ENCODE peak calls at places on chromosomes 13 and 19, in seven cellular contexts. One of them, this sample, is unnamed.

GRCh38 chr13:32016631-32017030 is 14.9 kb upstream of the FRY start:
- DNase-seq in PC-3: no peak
- DNase-seq in CD8-positive, alpha-beta T cell: no peak
- DNase-seq in A549: no peak
- DNase-seq in right atrium auricular region: no peak
- DNase-seq in adrenal gland: no peak
- DNase-seq in CD4-positive, CD25-positive, alpha-beta regulatory T cell: no peak
- DNase-seq in this sample: no peak

GRCh38 chr19:50051964-50052363 is 26.2 kb downstream of the ZNF473 start:
- DNase-seq in CD4-positive, CD25-positive, alpha-beta regulatory T cell: no peak
- DNase-seq in CD8-positive, alpha-beta T cell: no peak
- DNase-seq in A549: no peak
- DNase-seq in adrenal gland: no peak
- DNase-seq in PC-3: no peak
- DNase-seq in right atrium auricular region: no peak
- DNase-seq in this sample: no peak

GRCh38 chr13:39781381-39781780 is 125.9 kb downstream of the COG6 start:
- DNase-seq in CD4-positive, CD25-positive, alpha-beta regulatory T cell: no peak
- DNase-seq in PC-3: no peak
- DNase-seq in A549: no peak
- DNase-seq in adrenal gland: no peak
- DNase-seq in CD8-positive, alpha-beta T cell: no peak
- DNase-seq in right atrium auricular region: no peak
- DNase-seq in this sample: no peak

GRCh38 chr19:57248646-57249045 is 8.2 kb downstream of the ZNF805 start:
- DNase-seq in adrenal gland: no peak
- DNase-seq in right atrium auricular region: no peak
- DNase-seq in CD4-positive, CD25-positive, alpha-beta regulatory T cell: no peak
- DNase-seq in A549: no peak
- DNase-seq in CD8-positive, alpha-beta T cell: no peak
- DNase-seq in PC-3: no peak
- DNase-seq in this sample: no peak

GRCh38 chr13:97448503-97449251 is 14.7 kb downstream of the RAP2A start:
- DNase-seq in PC-3: no peak
- DNase-seq in A549: no peak
- DNase-seq in CD8-positive, alpha-beta T cell: no peak
- DNase-seq in adrenal gland: no peak
- DNase-seq in CD4-positive, CD25-positive, alpha-beta regulatory T cell: no peak
- DNase-seq in right atrium auricular region: no peak
- DNase-seq in this sample: no peak

GRCh38 chr19:13024126-13024957 is 29.1 kb downstream of the NFIX start:
- DNase-seq in adrenal gland: no peak
- DNase-seq in A549: no peak
- DNase-seq in CD4-positive, CD25-positive, alpha-beta regulatory T cell: no peak
- DNase-seq in CD8-positive, alpha-beta T cell: no peak
- DNase-seq in right atrium auricular region: no peak
- DNase-seq in PC-3: peak; percentile 55
- DNase-seq in this sample: no peak

GRCh38 chr13:93144031-93144430 is 82.6 kb upstream of the GPC6 start:
- DNase-seq in A549: no peak
- DNase-seq in CD8-positive, alpha-beta T cell: no peak
- DNase-seq in adrenal gland: no peak
- DNase-seq in right atrium auricular region: no peak
- DNase-seq in PC-3: no peak
- DNase-seq in CD4-positive, CD25-positive, alpha-beta regulatory T cell: no peak
- DNase-seq in this sample: no peak

GRCh38 chr19:38544569-38545315 is 73.0 kb downstream of the MAP4K1 start:
- DNase-seq in CD4-positive, CD25-positive, alpha-beta regulatory T cell: no peak
- DNase-seq in A549: no peak
- DNase-seq in PC-3: no peak
- DNase-seq in adrenal gland: no peak
- DNase-seq in CD8-positive, alpha-beta T cell: no peak
- DNase-seq in right atrium auricular region: no peak
- DNase-seq in this sample: no peak

GRCh38 chr13:45196622-45197021 is 4.2 kb downstream of the KCTD4 start:
- DNase-seq in A549: no peak
- DNase-seq in CD4-positive, CD25-positive, alpha-beta regulatory T cell: no peak
- DNase-seq in adrenal gland: peak; percentile 23
- DNase-seq in CD8-positive, alpha-beta T cell: no peak
- DNase-seq in PC-3: peak; percentile 63
- DNase-seq in right atrium auricular region: no peak
- DNase-seq in this sample: no peak

GRCh38 chr19:10107254-10107653 is 1.1 kb downstream of the PPAN start:
- DNase-seq in CD4-positive, CD25-positive, alpha-beta regulatory T cell: no peak
- DNase-seq in right atrium auricular region: no peak
- DNase-seq in PC-3: no peak
- DNase-seq in adrenal gland: no peak
- DNase-seq in A549: no peak
- DNase-seq in CD8-positive, alpha-beta T cell: no peak
- DNase-seq in this sample: no peak
- H3K4me3 ChIP-seq in CD4-positive, CD25-positive, alpha-beta regulatory T cell: peak overlapping the region; percentile 69
- H3K4me3 ChIP-seq in right atrium auricular region: peak overlapping the region; percentile 88
- H3K4me3 ChIP-seq in PC-3: peak overlapping the region; percentile 88
- H3K4me3 ChIP-seq in adrenal gland: no peak overlapping the region
- H3K4me3 ChIP-seq in A549: peak overlapping the region; percentile 97
- H3K4me3 ChIP-seq in CD8-positive, alpha-beta T cell: peak overlapping the region; percentile 74
- H3K4me3 ChIP-seq in this sample: peak overlapping the region; percentile 63

DNA sequence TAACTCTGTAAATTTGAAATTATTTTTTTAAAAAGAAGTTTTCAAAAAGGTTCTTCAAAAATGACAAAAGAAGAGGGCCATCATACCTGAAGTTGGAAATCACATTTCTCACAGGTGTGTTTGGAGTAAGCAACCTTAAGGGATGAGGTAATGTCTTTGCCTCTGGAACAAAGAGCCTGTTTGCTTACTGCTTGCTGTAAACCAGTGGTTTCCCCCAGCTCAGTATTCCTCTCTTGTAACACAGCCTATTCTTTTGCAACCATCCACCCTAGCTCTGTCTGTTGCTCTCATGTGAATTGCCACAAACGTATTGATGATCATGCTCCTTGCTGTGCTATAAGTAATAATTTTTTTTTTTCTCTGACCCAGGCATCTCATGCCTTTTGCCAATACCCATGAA is 38.1 kb downstream of the UCHL3 start:
- DNase-seq in A549: no peak
- DNase-seq in PC-3: no peak
- DNase-seq in CD4-positive, CD25-positive, alpha-beta regulatory T cell: no peak
- DNase-seq in CD8-positive, alpha-beta T cell: no peak
- DNase-seq in right atrium auricular region: no peak
- DNase-seq in adrenal gland: no peak
- DNase-seq in this sample: no peak
- H3K27ac ChIP-seq in A549: no peak overlapping the region
- H3K27ac ChIP-seq in PC-3: no peak overlapping the region
- H3K27ac ChIP-seq in CD4-positive, CD25-positive, alpha-beta regulatory T cell: no peak overlapping the region
- H3K27ac ChIP-seq in CD8-positive, alpha-beta T cell: no peak overlapping the region
- H3K27ac ChIP-seq in right atrium auricular region: no peak overlapping the region
- H3K27ac ChIP-seq in adrenal gland: no peak overlapping the region
- H3K27ac ChIP-seq in this sample: no peak overlapping the region

GRCh38 chr19:1241417-1242095 is at the start of gene ATP5F1D:
- DNase-seq in CD4-positive, CD25-positive, alpha-beta regulatory T cell: peak; percentile 95
- DNase-seq in CD8-positive, alpha-beta T cell: peak; percentile 84
- DNase-seq in PC-3: peak; percentile 92
- DNase-seq in adrenal gland: peak; percentile 95
- DNase-seq in right atrium auricular region: peak; percentile 92
- DNase-seq in A549: peak; percentile 94
- DNase-seq in this sample: peak; percentile 96

GRCh38 chr19:1239420-1239795 is 1.6 kb upstream of the CBARP start:
- DNase-seq in CD8-positive, alpha-beta T cell: no peak
- DNase-seq in adrenal gland: no peak
- DNase-seq in PC-3: no peak
- DNase-seq in CD4-positive, CD25-positive, alpha-beta regulatory T cell: no peak
- DNase-seq in A549: no peak
- DNase-seq in right atrium auricular region: no peak
- DNase-seq in this sample: no peak

GRCh38 chr19:1239796-1240737 is 1.5 kb upstream of the ATP5F1D start:
- DNase-seq in A549: peak; percentile 87
- DNase-seq in PC-3: peak; percentile 80
- DNase-seq in CD8-positive, alpha-beta T cell: peak; percentile 86
- DNase-seq in right atrium auricular region: peak; percentile 88
- DNase-seq in CD4-positive, CD25-positive, alpha-beta regulatory T cell: peak; percentile 87
- DNase-seq in adrenal gland: peak; percentile 93
- DNase-seq in this sample: peak; percentile 92

GRCh38 chr19:1238373-1239303 is 833 bp upstream of the CBARP start:
- DNase-seq in A549: no peak
- DNase-seq in CD4-positive, CD25-positive, alpha-beta regulatory T cell: no peak
- DNase-seq in right atrium auricular region: no peak
- DNase-seq in CD8-positive, alpha-beta T cell: no peak
- DNase-seq in PC-3: no peak
- DNase-seq in adrenal gland: peak; percentile 43
- DNase-seq in this sample: no peak

GRCh38 chr19:1240925-1241324 is 626 bp upstream of the ATP5F1D start:
- DNase-seq in PC-3: no peak
- DNase-seq in CD8-positive, alpha-beta T cell: no peak
- DNase-seq in adrenal gland: no peak
- DNase-seq in A549: no peak
- DNase-seq in CD4-positive, CD25-positive, alpha-beta regulatory T cell: no peak
- DNase-seq in right atrium auricular region: no peak
- DNase-seq in this sample: no peak
- H3K4me1 ChIP-seq in PC-3: peaks cover 28% of the 10 kb centered on the region
- H3K4me1 ChIP-seq in CD8-positive, alpha-beta T cell: peaks cover 58% of the 10 kb centered on the region
- H3K4me1 ChIP-seq in adrenal gland: peaks cover 58% of the 10 kb centered on the region
- H3K4me1 ChIP-seq in A549: peaks cover 49% of the 10 kb centered on the region
- H3K4me1 ChIP-seq in CD4-positive, CD25-positive, alpha-beta regulatory T cell: peaks cover 62% of the 10 kb centered on the region
- H3K4me1 ChIP-seq in right atrium auricular region: no peaks in the 10 kb centered on the region
- H3K4me1 ChIP-seq in this sample: peaks cover 4% of the 10 kb centered on the region

DNA sequence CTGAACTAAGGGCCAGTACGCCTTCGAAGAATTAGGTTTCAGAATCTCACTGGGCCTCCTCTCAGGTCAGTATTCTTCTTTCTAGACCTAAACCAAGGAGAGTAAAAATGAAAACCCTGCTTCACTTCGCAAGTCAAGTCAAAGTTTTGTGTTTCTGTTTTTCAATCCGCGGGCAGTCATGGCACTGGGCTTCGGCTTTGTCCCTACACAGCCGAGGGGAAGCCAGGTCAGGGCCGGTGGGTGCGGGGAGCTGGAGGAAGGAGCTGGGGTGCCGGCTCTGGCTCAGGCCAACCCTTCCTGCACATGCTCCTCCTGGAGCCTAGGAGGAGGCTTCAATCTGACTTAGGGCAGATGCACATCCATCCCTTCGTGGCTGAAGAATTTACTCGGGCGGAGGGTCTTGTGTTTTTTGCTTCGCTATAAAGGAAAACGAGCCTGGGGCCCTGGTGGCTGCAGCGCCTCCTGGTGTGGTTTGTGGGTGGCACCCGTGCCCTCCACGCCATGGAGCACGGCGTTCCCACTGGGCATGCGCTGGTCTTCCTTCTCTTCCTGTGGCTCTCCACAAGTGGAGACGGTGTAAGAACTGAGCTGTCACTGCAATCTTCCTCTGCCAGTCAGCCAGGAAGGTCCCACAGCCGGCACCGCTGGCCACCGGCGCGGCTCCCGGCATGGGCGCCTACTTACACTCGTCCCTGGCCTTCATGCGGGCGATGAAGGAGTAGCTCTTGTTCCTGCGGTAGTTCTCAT is 22.5 kb downstream of the C19orf44 start:
- DNase-seq in A549: no peak
- DNase-seq in PC-3: no peak
- DNase-seq in adrenal gland: no peak
- DNase-seq in CD4-positive, CD25-positive, alpha-beta regulatory T cell: no peak
- DNase-seq in CD8-positive, alpha-beta T cell: no peak
- DNase-seq in right atrium auricular region: no peak
- DNase-seq in this sample: no peak
- H3K4me3 ChIP-seq in A549: no peak overlapping the region
- H3K4me3 ChIP-seq in PC-3: no peak overlapping the region
- H3K4me3 ChIP-seq in adrenal gland: no peak overlapping the region
- H3K4me3 ChIP-seq in CD4-positive, CD25-positive, alpha-beta regulatory T cell: no peak overlapping the region
- H3K4me3 ChIP-seq in CD8-positive, alpha-beta T cell: no peak overlapping the region
- H3K4me3 ChIP-seq in right atrium auricular region: no peak overlapping the region
- H3K4me3 ChIP-seq in this sample: no peak overlapping the region

GRCh38 chr19:4914736-4915501 is 5.6 kb downstream of the UHRF1 start:
- DNase-seq in CD4-positive, CD25-positive, alpha-beta regulatory T cell: peak; percentile 89
- DNase-seq in A549: peak; percentile 73
- DNase-seq in CD8-positive, alpha-beta T cell: peak; percentile 75
- DNase-seq in adrenal gland: peak; percentile 42
- DNase-seq in PC-3: peak; percentile 98
- DNase-seq in right atrium auricular region: no peak
- DNase-seq in this sample: no peak
- H3K27ac ChIP-seq in CD4-positive, CD25-positive, alpha-beta regulatory T cell: peak overlapping the region; percentile 81
- H3K27ac ChIP-seq in A549: peak overlapping the region; percentile 95
- H3K27ac ChIP-seq in CD8-positive, alpha-beta T cell: peak overlapping the region; percentile 90
- H3K27ac ChIP-seq in adrenal gland: no peak overlapping the region
- H3K27ac ChIP-seq in PC-3: peak overlapping the region; percentile 81
- H3K27ac ChIP-seq in right atrium auricular region: no peak overlapping the region
- H3K27ac ChIP-seq in this sample: no peak overlapping the region

GRCh38 chr19:7672522-7672921 is 3.7 kb downstream of the RETN start:
- DNase-seq in PC-3: no peak
- DNase-seq in CD8-positive, alpha-beta T cell: no peak
- DNase-seq in right atrium auricular region: no peak
- DNase-seq in adrenal gland: no peak
- DNase-seq in CD4-positive, CD25-positive, alpha-beta regulatory T cell: no peak
- DNase-seq in A549: no peak
- DNase-seq in this sample: no peak

GRCh38 chr19:7676854-7677253 is at the start of gene MCEMP1:
- DNase-seq in PC-3: no peak
- DNase-seq in right atrium auricular region: no peak
- DNase-seq in CD8-positive, alpha-beta T cell: no peak
- DNase-seq in CD4-positive, CD25-positive, alpha-beta regulatory T cell: no peak
- DNase-seq in adrenal gland: no peak
- DNase-seq in A549: no peak
- DNase-seq in this sample: peak; percentile 68

GRCh38 chr19:7676376-7676775 is 514 bp upstream of the MCEMP1 start:
- DNase-seq in right atrium auricular region: no peak
- DNase-seq in CD8-positive, alpha-beta T cell: no peak
- DNase-seq in PC-3: no peak
- DNase-seq in A549: no peak
- DNase-seq in CD4-positive, CD25-positive, alpha-beta regulatory T cell: no peak
- DNase-seq in adrenal gland: no peak
- DNase-seq in this sample: peak; percentile 28

GRCh38 chr19:7670790-7671189 is 1.9 kb downstream of the RETN start:
- DNase-seq in PC-3: no peak
- DNase-seq in A549: no peak
- DNase-seq in CD4-positive, CD25-positive, alpha-beta regulatory T cell: no peak
- DNase-seq in right atrium auricular region: no peak
- DNase-seq in adrenal gland: no peak
- DNase-seq in CD8-positive, alpha-beta T cell: no peak
- DNase-seq in this sample: no peak

GRCh38 chr19:7673995-7674667 is 2.8 kb upstream of the MCEMP1 start:
- DNase-seq in PC-3: peak; percentile 87
- DNase-seq in adrenal gland: peak; percentile 65
- DNase-seq in A549: peak; percentile 74
- DNase-seq in CD4-positive, CD25-positive, alpha-beta regulatory T cell: peak; percentile 70
- DNase-seq in CD8-positive, alpha-beta T cell: no peak
- DNase-seq in right atrium auricular region: peak; percentile 75
- DNase-seq in this sample: peak; percentile 83
- H3K4me1 ChIP-seq in PC-3: peaks cover 5% of the 10 kb centered on the region
- H3K4me1 ChIP-seq in adrenal gland: no peaks in the 10 kb centered on the region
- H3K4me1 ChIP-seq in A549: no peaks in the 10 kb centered on the region
- H3K4me1 ChIP-seq in CD4-positive, CD25-positive, alpha-beta regulatory T cell: peaks cover 16% of the 10 kb centered on the region
- H3K4me1 ChIP-seq in CD8-positive, alpha-beta T cell: peaks cover 22% of the 10 kb centered on the region
- H3K4me1 ChIP-seq in right atrium auricular region: no peaks in the 10 kb centered on the region
- H3K4me1 ChIP-seq in this sample: no peaks in the 10 kb centered on the region

This sample was measured in right cardiac atrium.